ENCODE peak calls at places on chromosome 18, in seven cellular contexts. V is A549, X is body of pancreas, N is IMR-90, D is mucosa of descending colon, P is endodermal cell, I is upper lobe of right lung. O is an unnamed sample.

GRCh38 chr18:21996261-21996892 is 173.0 kb upstream of the GATA6 start:
- DNase-seq in V (no peak), X (peak), N (no peak), D (peak), P (no peak), I (no peak), O (peak)

GRCh38 chr18:23105030-23105429 is 30.3 kb upstream of the CABLES1 start:
- DNase-seq in V (no peak), X (no peak), N (no peak), D (no peak), P (no peak), I (no peak), O (no peak)

GRCh38 chr18:48733854-48734253 is 195.0 kb downstream of the CTIF start:
- DNase-seq in V (no peak), X (no peak), N (no peak), D (no peak), P (no peak), I (no peak), O (no peak)

GRCh38 chr18:22280453-22280750 is 111.0 kb downstream of the GATA6 start:
- DNase-seq in V (no peak), X (no peak), N (no peak), D (no peak), P (no peak), I (no peak), O (no peak)

GRCh38 chr18:35143615-35144596 is 96.9 kb upstream of the ZNF397 start:
- DNase-seq in V (peak), X (peak), N (peak), D (peak), P (peak), I (no peak), O (peak)

GRCh38 chr18:28365406-28365805 is 188.5 kb upstream of the CDH2 start:
- DNase-seq in V (no peak), X (no peak), N (peak), D (no peak), P (no peak), I (no peak), O (peak)

GRCh38 chr18:58208207-58208944 is 164.3 kb downstream of the NEDD4L start:
- DNase-seq in V (no peak), X (no peak), N (peak), D (no peak), P (no peak), I (no peak), O (no peak)

GRCh38 chr18:2602844-2603243 is 31.5 kb downstream of the NDC80 start:
- DNase-seq in V (no peak), X (no peak), N (no peak), D (no peak), P (no peak), I (no peak), O (no peak)

GRCh38 chr18:58464104-58464625 is 164.7 kb downstream of the ALPK2 start:
- DNase-seq in V (no peak), X (no peak), N (no peak), D (no peak), P (no peak), I (no peak), O (no peak)

GRCh38 chr18:11224166-11224565 is 74.8 kb upstream of the PIEZO2 start:
- DNase-seq in V (no peak), X (no peak), N (no peak), D (no peak), P (no peak), I (no peak), O (no peak)

GRCh38 chr18:79413426-79413825 is 17.7 kb downstream of the NFATC1 start:
- DNase-seq in V (no peak), X (no peak), N (no peak), D (peak), P (no peak), I (peak), O (no peak)

GRCh38 chr18:35755369-35755768 is 173.8 kb downstream of the GALNT1 start:
- DNase-seq in V (no peak), X (no peak), N (no peak), D (no peak), P (no peak), I (no peak), O (no peak)

GRCh38 chr18:36139251-36139650 is 9.6 kb downstream of the ELP2 start:
- DNase-seq in V (no peak), X (no peak), N (no peak), D (no peak), P (no peak), I (no peak), O (no peak)

GRCh38 chr18:48002933-48003365 is 72.5 kb upstream of the SMAD2 start:
- DNase-seq in V (peak), X (peak), N (peak), D (peak), P (no peak), I (peak), O (peak)

GRCh38 chr18:42183746-42184145 is 228.7 kb downstream of the PIK3C3 start:
- DNase-seq in V (peak), X (no peak), N (peak), D (no peak), P (no peak), I (no peak), O (peak)

GRCh38 chr18:42268793-42269192 is 313.8 kb downstream of the PIK3C3 start:
- DNase-seq in V (no peak), X (no peak), N (no peak), D (no peak), P (no peak), I (no peak), O (no peak)

GRCh38 chr18:2997846-2998599 is 14.9 kb downstream of the LPIN2 start:
- DNase-seq in V (no peak), X (no peak), N (no peak), D (no peak), P (no peak), I (no peak), O (no peak)

GRCh38 chr18:22026889-22027288 is 142.5 kb upstream of the GATA6 start:
- DNase-seq in V (no peak), X (no peak), N (no peak), D (no peak), P (peak), I (no peak), O (no peak)

GRCh38 chr18:31376477-31376876 is at the start of gene DSG4:
- DNase-seq in V (no peak), X (no peak), N (no peak), D (no peak), P (no peak), I (no peak), O (no peak)

GRCh38 chr18:35610089-35610488 is 28.5 kb downstream of the GALNT1 start:
- DNase-seq in V (peak), X (no peak), N (no peak), D (peak), P (peak), I (no peak), O (no peak)

GRCh38 chr18:32470136-32470712 is 458 bp downstream of the GAREM1 start:
- DNase-seq in V (peak), X (peak), N (peak), D (peak), P (peak), I (peak), O (peak)

GRCh38 chr18:23088343-23088742 is 46.9 kb upstream of the CABLES1 start:
- DNase-seq in V (no peak), X (no peak), N (no peak), D (no peak), P (no peak), I (no peak), O (no peak)

GRCh38 chr18:61597321-61597720 is 264.1 kb downstream of the CDH20 start:
- DNase-seq in V (no peak), X (no peak), N (no peak), D (no peak), P (no peak), I (no peak), O (no peak)

GRCh38 chr18:4264347-4264791 is 190.7 kb downstream of the DLGAP1 start:
- DNase-seq in V (no peak), X (no peak), N (no peak), D (no peak), P (no peak), I (no peak), O (no peak)

GRCh38 chr18:74748809-74749208 is 151.1 kb downstream of the ZNF407 start:
- DNase-seq in V (no peak), X (no peak), N (no peak), D (no peak), P (peak), I (no peak), O (no peak)

GRCh38 chr18:55588001-55588875 is at the start of gene TCF4:
- DNase-seq in V (peak), X (peak), N (peak), D (peak), P (peak), I (peak), O (peak)

GRCh38 chr18:8890957-8891464 is 185.7 kb downstream of the MTCL1 start:
- DNase-seq in V (peak), X (no peak), N (peak), D (no peak), P (peak), I (no peak), O (peak)

GRCh38 chr18:65968605-65969004 is 217.8 kb downstream of the CDH7 start:
- DNase-seq in V (peak), X (no peak), N (no peak), D (no peak), P (no peak), I (no peak), O (no peak)

GRCh38 chr18:65016631-65017371 is 734.0 kb upstream of the CDH7 start:
- DNase-seq in V (no peak), X (no peak), N (no peak), D (no peak), P (no peak), I (peak), O (no peak)

GRCh38 chr18:21735452-21736015 is 5.1 kb upstream of the MIB1 start:
- DNase-seq in V (no peak), X (no peak), N (peak), D (peak), P (peak), I (peak), O (peak)

GRCh38 chr18:28834889-28835288 is 658.0 kb upstream of the CDH2 start:
- DNase-seq in V (peak), X (no peak), N (peak), D (no peak), P (no peak), I (no peak), O (peak)

GRCh38 chr18:73869182-73869581 is 278.5 kb downstream of the FBXO15 start:
- DNase-seq in V (no peak), X (no peak), N (no peak), D (no peak), P (no peak), I (no peak), O (no peak)

GRCh38 chr18:74303306-74303705 is 11.5 kb upstream of the CYB5A start:
- DNase-seq in V (no peak), X (no peak), N (no peak), D (no peak), P (no peak), I (no peak), O (no peak)

GRCh38 chr18:38047820-38048219 is 482.2 kb upstream of the CELF4 start:
- DNase-seq in V (no peak), X (no peak), N (no peak), D (no peak), P (no peak), I (no peak), O (no peak)

GRCh38 chr18:56598422-56598821 is 40.0 kb downstream of the TXNL1 start:
- DNase-seq in V (no peak), X (no peak), N (no peak), D (no peak), P (no peak), I (no peak), O (no peak)

GRCh38 chr18:53070706-53071105 is 730.7 kb downstream of the DCC start:
- DNase-seq in V (no peak), X (no peak), N (no peak), D (no peak), P (no peak), I (no peak), O (no peak)

GRCh38 chr18:6022840-6023239 is 127.5 kb upstream of the TMEM200C start:
- DNase-seq in V (no peak), X (no peak), N (peak), D (no peak), P (peak), I (no peak), O (no peak)

GRCh38 chr18:68735498-68736343 is 20.8 kb upstream of the TMX3 start:
- DNase-seq in V (peak), X (no peak), N (peak), D (no peak), P (no peak), I (no peak), O (peak)

GRCh38 chr18:52312321-52312720 is 27.7 kb upstream of the DCC start:
- DNase-seq in V (no peak), X (no peak), N (no peak), D (no peak), P (no peak), I (no peak), O (no peak)

GRCh38 chr18:50559750-50560680 is at the start of gene MAPK4:
- DNase-seq in V (no peak), X (peak), N (no peak), D (peak), P (peak), I (peak), O (peak)
- H3K4me3 ChIP-seq in V (peak), X (peak), N (peak), D (no peak), P (peak), I (peak), O (peak)

DNA sequence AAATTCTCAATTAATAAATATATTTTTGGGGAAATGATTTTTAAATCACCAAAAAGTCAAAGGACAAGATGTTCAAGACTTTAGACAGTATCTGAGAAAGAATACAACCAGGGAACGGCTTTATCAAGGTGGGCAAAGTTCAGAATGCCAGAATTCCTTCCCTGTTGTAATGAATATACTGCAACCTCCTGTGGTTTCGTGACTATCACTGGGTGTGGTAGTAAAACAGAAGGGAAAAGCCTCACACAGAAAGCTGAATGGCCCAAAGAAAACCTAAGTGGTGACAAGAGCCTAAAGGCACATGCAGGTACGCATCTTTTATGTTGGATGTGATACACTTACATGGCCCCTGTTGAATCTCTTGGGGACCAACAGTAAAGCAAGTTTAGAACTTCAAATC is 37.1 kb downstream of the MBD2 start:
- DNase-seq in V (no peak), X (no peak), N (no peak), D (no peak), P (no peak), I (no peak), O (no peak)
- TF ChIP-seq CTCF in V (no peak), X (no peak), N (no peak), D (no peak), P (no peak), I (no peak), O (no peak)

DNA sequence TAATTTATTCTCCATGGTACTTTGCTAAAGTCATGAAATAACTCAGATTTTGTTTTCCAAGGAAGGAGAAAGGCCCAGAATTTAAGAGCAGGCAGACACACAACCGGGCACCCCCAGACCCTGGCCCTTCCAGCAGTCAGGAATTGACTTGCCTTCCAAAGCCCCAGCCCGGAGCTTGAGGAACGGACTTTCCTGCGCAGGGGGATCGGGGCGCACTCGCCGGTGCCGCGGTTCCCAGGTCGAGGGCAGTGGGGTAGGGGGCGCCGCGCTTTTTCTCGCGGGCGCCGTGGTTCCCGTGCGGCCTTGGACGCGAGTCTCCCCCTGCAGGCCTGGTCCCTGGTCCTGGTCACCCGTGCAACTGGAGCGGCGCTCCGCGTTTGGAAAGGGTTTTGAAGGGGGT is 1.2 kb downstream of the ZNF236 start:
- DNase-seq in V (peak), X (peak), N (peak), D (peak), P (peak), I (peak), O (no peak)
- H3K4me3 ChIP-seq in V (peak), X (no peak), N (peak), D (peak), P (peak), I (peak), O (peak)

GRCh38 chr18:46711444-46711863 is 45.4 kb downstream of the ST8SIA5 start:
- DNase-seq in V (no peak), X (no peak), N (no peak), D (no peak), P (no peak), I (no peak), O (no peak)

GRCh38 chr18:46716827-46717226 is 40.0 kb downstream of the ST8SIA5 start:
- DNase-seq in V (no peak), X (no peak), N (no peak), D (no peak), P (no peak), I (no peak), O (no peak)

GRCh38 chr18:46712406-46712805 is 44.4 kb downstream of the ST8SIA5 start:
- DNase-seq in V (no peak), X (no peak), N (peak), D (no peak), P (no peak), I (no peak), O (peak)

GRCh38 chr18:46716336-46716735 is 40.5 kb downstream of the ST8SIA5 start:
- DNase-seq in V (no peak), X (no peak), N (no peak), D (no peak), P (no peak), I (no peak), O (no peak)

DNA sequence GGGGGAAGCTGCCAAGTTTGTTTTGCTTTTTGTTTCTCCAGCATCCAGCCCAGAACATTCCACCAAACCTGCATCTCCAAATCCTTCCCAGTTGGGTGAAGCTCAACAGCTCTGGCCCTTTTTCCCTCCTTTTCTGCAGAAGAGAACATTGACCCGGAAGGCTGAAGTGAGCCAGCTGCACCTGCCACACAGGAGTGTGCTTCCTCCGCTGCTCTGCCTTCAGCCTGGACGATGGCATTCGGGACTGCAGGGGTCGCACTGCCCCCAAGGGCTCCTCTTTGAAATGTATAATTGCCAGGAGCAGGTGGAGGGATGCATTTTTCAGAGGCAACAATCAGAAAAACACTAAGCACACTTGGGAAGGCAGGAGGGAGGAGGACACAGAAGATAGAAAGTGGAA is 41.8 kb downstream of the ST8SIA5 start:
- DNase-seq in V (no peak), X (no peak), N (no peak), D (no peak), P (peak), I (no peak), O (no peak)
- TF ChIP-seq CTCF in V (no peak), X (no peak), N (no peak), D (no peak), P (peak), I (no peak), O (no peak)

GRCh38 chr18:59612461-59612860 is 84.8 kb downstream of the CCBE1 start:
- DNase-seq in V (no peak), X (no peak), N (peak), D (no peak), P (no peak), I (no peak), O (peak)
- H3K4me3 ChIP-seq in V (no peak), X (no peak), N (no peak), D (no peak), P (peak), I (no peak), O (no peak)

DNA sequence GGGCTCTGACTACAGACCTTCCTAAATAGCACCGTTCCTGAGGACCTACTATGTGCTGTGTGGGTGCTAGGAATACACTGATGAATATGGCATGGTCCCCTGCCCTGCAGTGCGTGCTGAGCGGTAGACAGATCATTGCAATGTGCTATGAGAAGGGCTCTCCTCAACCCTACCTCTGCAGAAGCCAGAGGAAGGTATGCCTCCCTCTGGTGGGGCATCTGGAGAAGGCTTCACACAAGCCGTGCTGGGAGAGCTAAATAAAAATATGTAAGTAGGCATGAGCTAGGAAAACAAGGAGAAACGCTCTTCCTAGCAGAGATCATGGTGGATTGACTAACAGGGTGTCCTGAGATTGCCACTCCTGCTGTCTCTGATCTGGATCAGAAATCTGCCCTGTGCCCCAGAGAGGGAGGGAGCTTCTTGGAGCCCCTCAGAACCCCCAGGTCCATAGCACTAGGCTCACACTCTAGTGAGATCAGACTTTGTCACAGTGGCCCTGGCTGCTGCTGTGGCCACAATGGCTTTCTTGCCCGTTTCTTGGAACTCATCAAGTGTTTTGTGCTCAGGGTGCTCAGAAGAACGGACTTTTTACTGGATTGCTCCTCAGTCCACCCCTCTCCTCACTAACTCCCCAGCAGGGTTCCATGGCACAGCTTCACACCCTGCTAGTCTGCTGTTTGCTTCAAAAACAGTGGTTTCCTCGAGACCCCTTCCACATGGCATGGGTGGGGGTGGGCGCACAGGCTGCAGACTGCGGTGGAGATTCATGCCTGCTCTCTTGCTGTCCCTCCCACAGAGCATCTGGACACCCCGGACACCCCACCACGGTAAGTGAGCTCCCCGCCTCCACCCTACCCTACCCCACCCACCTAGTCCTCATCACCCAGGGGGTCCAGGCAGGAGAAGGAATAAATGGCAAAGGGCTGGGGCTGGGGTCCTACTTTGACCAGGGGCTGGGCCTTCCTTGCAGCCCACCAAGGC is 14.2 kb downstream of the SIGLEC15 start:
- DNase-seq in V (peak), X (peak), N (peak), D (peak), P (peak), I (no peak), O (peak)
- TF ChIP-seq CTCF in V (peak), X (peak), N (peak), D (no peak), P (peak), I (peak), O (peak)

GRCh38 chr18:71583291-71583690 is 960.9 kb downstream of the CBLN2 start:
- DNase-seq in V (no peak), X (no peak), N (no peak), D (no peak), P (no peak), I (no peak), O (peak)
- H3K4me3 ChIP-seq in V (no peak), X (no peak), N (no peak), D (no peak), P (no peak), I (no peak), O (no peak)

GRCh38 chr18:292271-292670 is 24.4 kb upstream of the THOC1 start:
- DNase-seq in V (no peak), X (no peak), N (no peak), D (no peak), P (no peak), I (no peak), O (peak)
- TF ChIP-seq CTCF in V (no peak), X (no peak), N (peak), D (no peak), P (peak), I (no peak), O (peak)